ENCODE peak calls at places on chromosomes 11 and 22, in six cellular contexts. L is adrenal gland, S is ascending aorta, Z is heart right ventricle, B is cardiac muscle cell, F is H9. V is an unnamed sample.

GRCh38 chr22:32775957-32776356 is 25.5 kb upstream of the TIMP3 start:
- DNase-seq in Z (no peak), S (no peak), B (peak; percentile 22), L (no peak), F (no peak), V (no peak)

GRCh38 chr11:66725114-66725513 is 3.9 kb downstream of the SPTBN2 start:
- DNase-seq in L (peak; percentile 11), S (no peak), Z (no peak), B (no peak), F (no peak), V (no peak)

GRCh38 chr22:45864959-45865496 is 111.9 kb downstream of the WNT7B start:
- DNase-seq in B (no peak), Z (no peak), F (no peak), L (no peak), S (no peak), V (no peak)

GRCh38 chr11:69950120-69950519 is 128.0 kb upstream of the ANO1 start:
- DNase-seq in S (no peak), B (no peak), F (peak; percentile 85), Z (no peak), L (no peak), V (no peak)

GRCh38 chr11:120539681-120540369 is 28.3 kb downstream of the GRIK4 start:
- DNase-seq in F (no peak), L (peak; percentile 26), B (peak; percentile 30), S (no peak), Z (no peak), V (peak; percentile 49)

GRCh38 chr11:34308049-34308692 is 49.6 kb downstream of the ABTB2 start:
- DNase-seq in S (no peak), F (no peak), B (no peak), L (no peak), Z (no peak), V (no peak)

GRCh38 chr11:48094643-48095339 is 114.4 kb downstream of the PTPRJ start:
- DNase-seq in F (no peak), L (no peak), B (no peak), S (no peak), Z (no peak), V (no peak)

GRCh38 chr22:21951931-21952465 is 650 bp downstream of the PPM1F start:
- DNase-seq in S (no peak), F (peak; percentile 72), L (peak; percentile 68), B (peak; percentile 59), Z (no peak), V (peak; percentile 61)

GRCh38 chr11:67456068-67456705 is 1.0 kb downstream of the CABP4 start:
- DNase-seq in L (no peak), S (no peak), F (no peak), B (no peak), Z (no peak), V (no peak)

GRCh38 chr22:25833676-25834075 is 91.7 kb downstream of the MYO18B start:
- DNase-seq in Z (no peak), F (no peak), S (no peak), B (no peak), L (no peak), V (no peak)

GRCh38 chr11:72015511-72016061 is 16.9 kb downstream of the IL18BP start:
- DNase-seq in L (no peak), S (no peak), B (peak; percentile 47), Z (no peak), F (peak; percentile 63), V (no peak)

GRCh38 chr11:46826310-46827044 is 19.6 kb downstream of the CKAP5 start:
- DNase-seq in F (peak; percentile 90), Z (peak; percentile 84), L (peak; percentile 89), B (peak; percentile 85), S (peak; percentile 47), V (peak; percentile 88)

GRCh38 chr22:42443240-42444059 is 11.2 kb upstream of the NFAM1 start:
- DNase-seq in F (no peak), S (no peak), Z (no peak), L (no peak), B (peak; percentile 46), V (no peak)

GRCh38 chr11:78230161-78230877 is 41.6 kb downstream of the USP35 start:
- DNase-seq in L (no peak), B (peak; percentile 26), S (no peak), Z (peak; percentile 67), F (no peak), V (no peak)

GRCh38 chr11:67576742-67577475 is 6.7 kb upstream of the GSTP1 start:
- DNase-seq in F (peak; percentile 55), S (no peak), Z (no peak), B (no peak), L (no peak), V (no peak)

GRCh38 chr22:36585841-36586240 is 56.9 kb upstream of the EIF3D start:
- DNase-seq in F (peak; percentile 54), S (no peak), Z (no peak), B (no peak), L (no peak), V (no peak)

GRCh38 chr11:122139595-122139866 is 23.5 kb upstream of the BLID start:
- DNase-seq in S (no peak), Z (no peak), L (no peak), F (no peak), B (no peak), V (no peak)

GRCh38 chr22:33274214-33274828 is 216.1 kb upstream of the SYN3 start:
- DNase-seq in S (no peak), L (no peak), F (peak; percentile 71), B (peak; percentile 12), Z (no peak), V (no peak)

GRCh38 chr11:33842236-33842915 is 49.5 kb downstream of the LMO2 start:
- DNase-seq in L (no peak), S (no peak), F (no peak), Z (no peak), B (no peak), V (no peak)

GRCh38 chr11:72221386-72221785 is 3.2 kb upstream of the INPPL1 start:
- DNase-seq in Z (no peak), L (no peak), B (no peak), S (no peak), F (peak; percentile 25), V (no peak)

GRCh38 chr11:3837793-3838192 is 3.0 kb downstream of the RHOG start:
- DNase-seq in B (peak; percentile 53), L (peak; percentile 57), S (no peak), F (no peak), Z (peak; percentile 59), V (no peak)

GRCh38 chr11:23278121-23278520 is 417.8 kb upstream of the CCDC179 start:
- DNase-seq in Z (no peak), S (no peak), F (no peak), L (no peak), B (peak; percentile 17), V (no peak)

GRCh38 chr11:73173755-73174494 is 31.8 kb upstream of the FCHSD2 start:
- DNase-seq in B (peak; percentile 34), S (peak; percentile 53), Z (peak; percentile 73), L (no peak), F (no peak), V (no peak)

GRCh38 chr22:22366478-22366988 is 121.9 kb downstream of the VPREB1 start:
- DNase-seq in B (no peak), L (no peak), F (no peak), Z (no peak), S (no peak), V (no peak)

GRCh38 chr11:70901951-70902521 is 350.3 kb downstream of the SHANK2 start:
- DNase-seq in F (no peak), S (no peak), L (no peak), Z (no peak), B (peak; percentile 2), V (no peak)

GRCh38 chr22:50524664-50525103 is 714 bp downstream of the SCO2 start:
- DNase-seq in S (no peak), L (no peak), F (no peak), Z (no peak), B (no peak), V (no peak)

GRCh38 chr22:39745789-39746188 is 147.8 kb downstream of the ENTHD1 start:
- DNase-seq in L (no peak), F (no peak), S (no peak), B (no peak), Z (no peak), V (no peak)

GRCh38 chr11:34332524-34332923 is 25.3 kb downstream of the ABTB2 start:
- DNase-seq in F (no peak), S (no peak), Z (no peak), L (no peak), B (no peak), V (no peak)

GRCh38 chr11:47917643-47918369 is 62.6 kb upstream of the PTPRJ start:
- DNase-seq in Z (peak; percentile 82), L (peak; percentile 95), F (peak; percentile 81), S (peak; percentile 73), B (peak; percentile 100), V (peak; percentile 99)

GRCh38 chr11:111918390-111919256 is at the start of gene C11orf52:
- DNase-seq in F (peak; percentile 94), L (peak; percentile 31), S (no peak), Z (peak; percentile 46), B (peak; percentile 60), V (peak; percentile 96)

GRCh38 chr11:65869643-65870306 is 2.8 kb downstream of the EFEMP2 start:
- DNase-seq in F (no peak), S (no peak), B (no peak), Z (no peak), L (peak; percentile 27), V (no peak)

GRCh38 chr11:87453531-87454089 is 415.9 kb downstream of the TMEM135 start:
- DNase-seq in B (no peak), S (no peak), L (no peak), F (no peak), Z (no peak), V (no peak)
- H3K27ac ChIP-seq in B (peak overlapping the region; percentile 68), S (no peak overlapping the region), L (no peak overlapping the region), F (no peak overlapping the region), Z (no peak overlapping the region), V (no peak overlapping the region)

DNA sequence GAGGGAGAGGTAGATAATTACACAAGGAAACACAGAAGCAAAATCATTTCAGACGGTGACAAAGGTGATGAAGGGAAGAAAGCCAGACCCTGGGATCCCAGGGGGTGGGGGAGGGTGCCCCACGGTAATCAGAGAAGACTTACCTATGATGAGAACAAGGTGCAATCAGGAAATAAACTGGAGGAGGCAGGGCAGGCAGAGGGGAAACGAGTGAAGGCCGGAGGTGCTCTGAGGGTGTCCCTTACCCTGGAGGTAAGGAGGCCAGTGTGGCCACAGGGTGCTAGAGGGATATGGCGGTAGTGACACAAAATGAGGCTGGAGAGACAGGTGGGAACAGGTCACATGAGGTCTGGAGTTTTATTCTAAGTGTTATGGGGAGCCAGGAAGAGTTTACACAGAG is 13.9 kb upstream of the SCGB1A1 start:
- DNase-seq in Z (no peak), L (no peak), F (no peak), B (no peak), S (no peak), V (no peak)
- TF ChIP-seq CTCF in Z (no peak), L (no peak), F (no peak), B (no peak), S (no peak), V (no peak)

DNA sequence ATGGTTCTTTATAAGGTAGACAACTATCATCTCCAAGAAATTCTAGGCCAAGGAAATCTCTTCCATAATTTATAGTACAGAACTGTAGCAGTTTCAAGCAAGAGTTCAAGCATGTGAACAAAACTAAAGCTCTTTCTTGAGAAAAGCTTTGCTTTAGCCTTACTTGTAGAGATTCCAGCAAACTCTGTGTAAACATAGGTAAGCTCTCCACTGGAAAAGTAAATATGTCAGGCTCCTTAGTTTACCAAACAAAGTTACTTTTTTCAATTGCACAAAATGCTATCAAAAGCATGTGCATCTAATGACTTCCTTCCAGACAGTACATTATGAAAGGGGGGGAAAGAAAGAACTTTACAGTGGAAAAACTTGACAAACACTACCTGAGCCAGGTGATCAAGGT is 125.0 kb downstream of the SIK3 start:
- DNase-seq in S (no peak), Z (no peak), B (no peak), L (no peak), F (no peak), V (no peak)
- H3K27ac ChIP-seq in S (no peak overlapping the region), Z (no peak overlapping the region), B (no peak overlapping the region), L (no peak overlapping the region), F (no peak overlapping the region), V (peak overlapping the region; percentile 73)

GRCh38 chr22:20174785-20175596 is 24.1 kb upstream of the CCDC188 start:
- DNase-seq in L (no peak), S (no peak), Z (no peak), F (no peak), B (peak; percentile 13), V (no peak)
- TF ChIP-seq CTCF in L (no peak), S (no peak), Z (peak; percentile 43), F (peak; percentile 37), B (peak; percentile 23), V (no peak)